ENCODE peak calls at places on chromosomes 3 and 15, in ten cellular contexts. One of them, this sample, is unnamed.

GRCh38 chr15:77168616-77169015 is 97.7 kb upstream of the TSPAN3 start:
- DNase-seq in CD8-positive, alpha-beta memory T cell: no peak
- DNase-seq in stimulated activated CD4-positive, alpha-beta T cell treated with anti-CD3 and anti-CD28 coated beads, Interleukin-4, amount 100 ng/mL, for 1 hour: no peak
- DNase-seq in EL: no peak
- DNase-seq in colonic mucosa: no peak
- DNase-seq in heart right ventricle: no peak
- DNase-seq in activated CD4-positive, alpha-beta T cell treated with anti-CD3 and anti-CD28 coated beads, Interleukin-2, amount 50 U/mL, for 48 hours: no peak
- DNase-seq in caudate nucleus: no peak
- DNase-seq in ACHN: no peak
- DNase-seq in activated T-cell treated with anti-CD3 and anti-CD28 coated beads for 1 hour: no peak
- DNase-seq in this sample: no peak

GRCh38 chr15:90893175-90894090 is 9.1 kb downstream of the FES start:
- DNase-seq in CD8-positive, alpha-beta memory T cell: no peak
- DNase-seq in stimulated activated CD4-positive, alpha-beta T cell treated with anti-CD3 and anti-CD28 coated beads, Interleukin-4, amount 100 ng/mL, for 1 hour: no peak
- DNase-seq in EL: no peak
- DNase-seq in colonic mucosa: no peak
- DNase-seq in heart right ventricle: no peak
- DNase-seq in activated CD4-positive, alpha-beta T cell treated with anti-CD3 and anti-CD28 coated beads, Interleukin-2, amount 50 U/mL, for 48 hours: no peak
- DNase-seq in caudate nucleus: no peak
- DNase-seq in ACHN: no peak
- DNase-seq in activated T-cell treated with anti-CD3 and anti-CD28 coated beads for 1 hour: no peak
- DNase-seq in this sample: no peak

GRCh38 chr3:11329779-11330178 is 57.6 kb downstream of the ATG7 start:
- DNase-seq in CD8-positive, alpha-beta memory T cell: no peak
- DNase-seq in stimulated activated CD4-positive, alpha-beta T cell treated with anti-CD3 and anti-CD28 coated beads, Interleukin-4, amount 100 ng/mL, for 1 hour: no peak
- DNase-seq in EL: no peak
- DNase-seq in colonic mucosa: no peak
- DNase-seq in heart right ventricle: no peak
- DNase-seq in activated CD4-positive, alpha-beta T cell treated with anti-CD3 and anti-CD28 coated beads, Interleukin-2, amount 50 U/mL, for 48 hours: no peak
- DNase-seq in caudate nucleus: no peak
- DNase-seq in ACHN: no peak
- DNase-seq in activated T-cell treated with anti-CD3 and anti-CD28 coated beads for 1 hour: no peak
- DNase-seq in this sample: no peak

GRCh38 chr3:162141232-162141631 is 644.6 kb downstream of the OTOL1 start:
- DNase-seq in CD8-positive, alpha-beta memory T cell: no peak
- DNase-seq in stimulated activated CD4-positive, alpha-beta T cell treated with anti-CD3 and anti-CD28 coated beads, Interleukin-4, amount 100 ng/mL, for 1 hour: no peak
- DNase-seq in EL: peak
- DNase-seq in colonic mucosa: no peak
- DNase-seq in heart right ventricle: no peak
- DNase-seq in activated CD4-positive, alpha-beta T cell treated with anti-CD3 and anti-CD28 coated beads, Interleukin-2, amount 50 U/mL, for 48 hours: no peak
- DNase-seq in caudate nucleus: no peak
- DNase-seq in ACHN: peak
- DNase-seq in activated T-cell treated with anti-CD3 and anti-CD28 coated beads for 1 hour: no peak
- DNase-seq in this sample: no peak

GRCh38 chr15:39583586-39584265 is 2.8 kb downstream of the THBS1 start:
- DNase-seq in CD8-positive, alpha-beta memory T cell: no peak
- DNase-seq in stimulated activated CD4-positive, alpha-beta T cell treated with anti-CD3 and anti-CD28 coated beads, Interleukin-4, amount 100 ng/mL, for 1 hour: peak
- DNase-seq in EL: peak
- DNase-seq in colonic mucosa: peak
- DNase-seq in heart right ventricle: no peak
- DNase-seq in activated CD4-positive, alpha-beta T cell treated with anti-CD3 and anti-CD28 coated beads, Interleukin-2, amount 50 U/mL, for 48 hours: peak
- DNase-seq in caudate nucleus: no peak
- DNase-seq in ACHN: peak
- DNase-seq in activated T-cell treated with anti-CD3 and anti-CD28 coated beads for 1 hour: no peak
- DNase-seq in this sample: no peak

GRCh38 chr3:12768579-12769527 is 9.8 kb upstream of the TMEM40 start:
- DNase-seq in CD8-positive, alpha-beta memory T cell: no peak
- DNase-seq in stimulated activated CD4-positive, alpha-beta T cell treated with anti-CD3 and anti-CD28 coated beads, Interleukin-4, amount 100 ng/mL, for 1 hour: no peak
- DNase-seq in EL: no peak
- DNase-seq in colonic mucosa: no peak
- DNase-seq in heart right ventricle: no peak
- DNase-seq in activated CD4-positive, alpha-beta T cell treated with anti-CD3 and anti-CD28 coated beads, Interleukin-2, amount 50 U/mL, for 48 hours: no peak
- DNase-seq in caudate nucleus: no peak
- DNase-seq in ACHN: no peak
- DNase-seq in activated T-cell treated with anti-CD3 and anti-CD28 coated beads for 1 hour: no peak
- DNase-seq in this sample: no peak

GRCh38 chr3:9222049-9222448 is 27.4 kb downstream of the SRGAP3 start:
- DNase-seq in CD8-positive, alpha-beta memory T cell: no peak
- DNase-seq in stimulated activated CD4-positive, alpha-beta T cell treated with anti-CD3 and anti-CD28 coated beads, Interleukin-4, amount 100 ng/mL, for 1 hour: no peak
- DNase-seq in EL: no peak
- DNase-seq in colonic mucosa: no peak
- DNase-seq in heart right ventricle: no peak
- DNase-seq in activated CD4-positive, alpha-beta T cell treated with anti-CD3 and anti-CD28 coated beads, Interleukin-2, amount 50 U/mL, for 48 hours: no peak
- DNase-seq in caudate nucleus: no peak
- DNase-seq in ACHN: no peak
- DNase-seq in activated T-cell treated with anti-CD3 and anti-CD28 coated beads for 1 hour: no peak
- DNase-seq in this sample: no peak

GRCh38 chr3:193780810-193781472 is 187.9 kb downstream of the OPA1 start:
- DNase-seq in CD8-positive, alpha-beta memory T cell: no peak
- DNase-seq in stimulated activated CD4-positive, alpha-beta T cell treated with anti-CD3 and anti-CD28 coated beads, Interleukin-4, amount 100 ng/mL, for 1 hour: peak
- DNase-seq in EL: peak
- DNase-seq in colonic mucosa: peak
- DNase-seq in heart right ventricle: peak
- DNase-seq in activated CD4-positive, alpha-beta T cell treated with anti-CD3 and anti-CD28 coated beads, Interleukin-2, amount 50 U/mL, for 48 hours: peak
- DNase-seq in caudate nucleus: peak
- DNase-seq in ACHN: peak
- DNase-seq in activated T-cell treated with anti-CD3 and anti-CD28 coated beads for 1 hour: no peak
- DNase-seq in this sample: no peak

GRCh38 chr15:40238927-40239591 is at the start of gene PAK6:
- DNase-seq in CD8-positive, alpha-beta memory T cell: peak
- DNase-seq in stimulated activated CD4-positive, alpha-beta T cell treated with anti-CD3 and anti-CD28 coated beads, Interleukin-4, amount 100 ng/mL, for 1 hour: peak
- DNase-seq in EL: peak
- DNase-seq in colonic mucosa: peak
- DNase-seq in heart right ventricle: no peak
- DNase-seq in activated CD4-positive, alpha-beta T cell treated with anti-CD3 and anti-CD28 coated beads, Interleukin-2, amount 50 U/mL, for 48 hours: peak
- DNase-seq in caudate nucleus: peak
- DNase-seq in ACHN: peak
- DNase-seq in activated T-cell treated with anti-CD3 and anti-CD28 coated beads for 1 hour: no peak
- DNase-seq in this sample: peak

GRCh38 chr3:168467085-168467714 is 371.5 kb upstream of the GOLIM4 start:
- DNase-seq in CD8-positive, alpha-beta memory T cell: no peak
- DNase-seq in stimulated activated CD4-positive, alpha-beta T cell treated with anti-CD3 and anti-CD28 coated beads, Interleukin-4, amount 100 ng/mL, for 1 hour: no peak
- DNase-seq in EL: peak
- DNase-seq in colonic mucosa: peak
- DNase-seq in heart right ventricle: peak
- DNase-seq in activated CD4-positive, alpha-beta T cell treated with anti-CD3 and anti-CD28 coated beads, Interleukin-2, amount 50 U/mL, for 48 hours: no peak
- DNase-seq in caudate nucleus: no peak
- DNase-seq in ACHN: peak
- DNase-seq in activated T-cell treated with anti-CD3 and anti-CD28 coated beads for 1 hour: no peak
- DNase-seq in this sample: no peak

GRCh38 chr3:16243706-16244490 is 20.8 kb downstream of the DPH3 start:
- DNase-seq in CD8-positive, alpha-beta memory T cell: no peak
- DNase-seq in stimulated activated CD4-positive, alpha-beta T cell treated with anti-CD3 and anti-CD28 coated beads, Interleukin-4, amount 100 ng/mL, for 1 hour: no peak
- DNase-seq in EL: peak
- DNase-seq in colonic mucosa: no peak
- DNase-seq in heart right ventricle: peak
- DNase-seq in activated CD4-positive, alpha-beta T cell treated with anti-CD3 and anti-CD28 coated beads, Interleukin-2, amount 50 U/mL, for 48 hours: no peak
- DNase-seq in caudate nucleus: peak
- DNase-seq in ACHN: peak
- DNase-seq in activated T-cell treated with anti-CD3 and anti-CD28 coated beads for 1 hour: no peak
- DNase-seq in this sample: no peak

GRCh38 chr3:154178172-154178571 is 57.0 kb downstream of the ARHGEF26 start:
- DNase-seq in CD8-positive, alpha-beta memory T cell: no peak
- DNase-seq in stimulated activated CD4-positive, alpha-beta T cell treated with anti-CD3 and anti-CD28 coated beads, Interleukin-4, amount 100 ng/mL, for 1 hour: no peak
- DNase-seq in EL: no peak
- DNase-seq in colonic mucosa: no peak
- DNase-seq in heart right ventricle: no peak
- DNase-seq in activated CD4-positive, alpha-beta T cell treated with anti-CD3 and anti-CD28 coated beads, Interleukin-2, amount 50 U/mL, for 48 hours: no peak
- DNase-seq in caudate nucleus: no peak
- DNase-seq in ACHN: no peak
- DNase-seq in activated T-cell treated with anti-CD3 and anti-CD28 coated beads for 1 hour: no peak
- DNase-seq in this sample: no peak

GRCh38 chr3:179071161-179071568 is 444 bp downstream of the ZMAT3 start:
- DNase-seq in CD8-positive, alpha-beta memory T cell: no peak
- DNase-seq in stimulated activated CD4-positive, alpha-beta T cell treated with anti-CD3 and anti-CD28 coated beads, Interleukin-4, amount 100 ng/mL, for 1 hour: peak
- DNase-seq in EL: peak
- DNase-seq in colonic mucosa: peak
- DNase-seq in heart right ventricle: no peak
- DNase-seq in activated CD4-positive, alpha-beta T cell treated with anti-CD3 and anti-CD28 coated beads, Interleukin-2, amount 50 U/mL, for 48 hours: peak
- DNase-seq in caudate nucleus: peak
- DNase-seq in ACHN: peak
- DNase-seq in activated T-cell treated with anti-CD3 and anti-CD28 coated beads for 1 hour: peak
- DNase-seq in this sample: peak

GRCh38 chr15:48962662-48963523 is 826 bp downstream of the SHC4 start:
- DNase-seq in CD8-positive, alpha-beta memory T cell: peak
- DNase-seq in stimulated activated CD4-positive, alpha-beta T cell treated with anti-CD3 and anti-CD28 coated beads, Interleukin-4, amount 100 ng/mL, for 1 hour: no peak
- DNase-seq in EL: peak
- DNase-seq in colonic mucosa: no peak
- DNase-seq in heart right ventricle: no peak
- DNase-seq in activated CD4-positive, alpha-beta T cell treated with anti-CD3 and anti-CD28 coated beads, Interleukin-2, amount 50 U/mL, for 48 hours: no peak
- DNase-seq in caudate nucleus: peak
- DNase-seq in ACHN: no peak
- DNase-seq in activated T-cell treated with anti-CD3 and anti-CD28 coated beads for 1 hour: no peak
- DNase-seq in this sample: no peak

This sample was measured in CD8-positive, alpha-beta T cell.